ENCODE peak calls at places on chromosome 3, in six cellular contexts. Q is IMR-90, M is trophoblast cell, H is neuronal stem cell, J is mesenchymal stem cell, A is H1. C is an unnamed sample.
A peak's percentile ranks its signal among the peaks of the same experiment; 100 is the strongest.

GRCh38 chr3:168436327-168436726 is 340.6 kb upstream of the GOLIM4 start:
- DNase-seq in M (no peak), H (no peak), A (no peak), J (no peak), Q (no peak), C (no peak)

GRCh38 chr3:131735121-131735520 is 232.3 kb upstream of the MRPL3 start:
- DNase-seq in M (no peak), J (no peak), H (no peak), Q (no peak), A (no peak), C (no peak)

GRCh38 chr3:195111322-195111710 is 159.6 kb downstream of the XXYLT1 start:
- DNase-seq in A (no peak), M (no peak), H (no peak), Q (no peak), J (no peak), C (no peak)

GRCh38 chr3:46907271-46907670 is 29.8 kb downstream of the PTH1R start:
- DNase-seq in J (no peak), H (no peak), A (no peak), Q (no peak), M (no peak), C (no peak)

GRCh38 chr3:61594978-61595687 is 33.8 kb downstream of the PTPRG start:
- DNase-seq in A (no peak), J (peak; percentile 49), Q (peak; percentile 35), H (no peak), M (no peak), C (no peak)

GRCh38 chr3:193248848-193249468 is 7.9 kb downstream of the PLAAT1 start:
- DNase-seq in M (no peak), H (no peak), J (no peak), Q (no peak), A (no peak), C (peak; percentile 26)

GRCh38 chr3:73009750-73010149 is 13.1 kb downstream of the PPP4R2 start:
- DNase-seq in A (no peak), J (no peak), H (no peak), M (no peak), Q (no peak), C (no peak)

GRCh38 chr3:30513374-30514152 is 92.8 kb upstream of the TGFBR2 start:
- DNase-seq in H (no peak), J (no peak), M (no peak), A (no peak), Q (no peak), C (no peak)

GRCh38 chr3:189513281-189514151 is 117.7 kb upstream of the TP63 start:
- DNase-seq in M (no peak), Q (no peak), A (no peak), J (no peak), H (no peak), C (no peak)

GRCh38 chr3:61158152-61158551 is 93.1 kb downstream of the FHIT start:
- DNase-seq in J (no peak), A (no peak), H (no peak), Q (no peak), M (no peak), C (no peak)

GRCh38 chr3:160665784-160666526 is 11.0 kb upstream of the ARL14 start:
- DNase-seq in M (no peak), Q (peak; percentile 91), J (peak; percentile 95), A (no peak), H (no peak), C (peak; percentile 94)

GRCh38 chr3:124770341-124771082 is 40.3 kb downstream of the UMPS start:
- DNase-seq in J (peak; percentile 56), Q (no peak), M (no peak), A (no peak), H (no peak), C (no peak)

GRCh38 chr3:188925376-188925775 is 246.4 kb upstream of the TPRG1 start:
- DNase-seq in M (no peak), J (no peak), Q (no peak), H (no peak), A (no peak), C (no peak)

GRCh38 chr3:8371955-8372600 is 129.5 kb upstream of the LMCD1 start:
- DNase-seq in Q (no peak), H (no peak), M (no peak), J (no peak), A (no peak), C (no peak)

GRCh38 chr3:112671930-112672715 is 31.2 kb upstream of the CCDC80 start:
- DNase-seq in H (no peak), Q (peak; percentile 98), M (peak; percentile 64), A (no peak), J (peak; percentile 95), C (peak; percentile 44)

GRCh38 chr3:70999730-71000129 is 583.8 kb downstream of the FOXP1 start:
- DNase-seq in J (peak; percentile 71), A (no peak), Q (peak; percentile 82), H (no peak), M (no peak), C (no peak)

GRCh38 chr3:14431928-14432834 is 29.8 kb downstream of the SLC6A6 start:
- DNase-seq in M (peak; percentile 98), A (no peak), J (peak; percentile 95), H (no peak), Q (peak; percentile 85), C (peak; percentile 95)

DNA sequence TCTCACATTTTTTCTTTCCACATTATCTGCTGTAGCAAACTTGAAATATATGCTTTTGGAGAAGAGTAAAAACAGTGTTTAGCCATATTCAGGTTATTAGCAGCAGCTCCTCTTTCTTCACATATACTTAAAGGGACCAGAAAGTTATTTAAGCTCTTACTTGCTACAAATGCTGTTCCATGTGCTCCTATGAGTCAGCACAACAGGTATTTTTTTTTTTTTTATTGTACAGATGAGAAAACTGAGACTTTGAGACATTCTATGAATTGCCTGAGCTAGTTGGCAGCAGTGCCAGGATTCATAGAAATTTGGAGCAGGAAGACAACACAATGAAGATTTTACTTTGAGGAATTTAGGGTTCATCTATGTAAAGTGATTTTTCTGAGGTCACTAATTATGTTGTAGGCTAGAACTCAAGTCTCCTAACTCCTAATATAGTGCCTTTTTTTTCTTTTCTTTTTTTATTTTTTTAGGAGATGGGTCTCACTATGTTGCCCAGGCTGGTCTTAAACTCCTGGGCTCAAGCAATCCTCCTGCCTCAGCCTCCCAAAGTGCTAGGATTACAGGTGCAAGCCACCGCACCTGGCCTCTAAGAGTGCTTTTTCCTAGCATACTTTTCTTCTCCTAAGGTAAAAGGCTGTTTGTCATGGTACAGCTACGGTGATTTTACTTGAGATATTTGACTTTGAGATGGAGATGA is 23.6 kb downstream of the SETD5 start:
- DNase-seq in M (no peak), A (no peak), Q (peak; percentile 57), H (no peak), J (peak; percentile 38), C (no peak)
- H3K18ac ChIP-seq in M (no peak overlapping the region), A (no peak overlapping the region), Q (no peak overlapping the region), H (no peak overlapping the region), J (no peak overlapping the region), C (no peak overlapping the region)

DNA sequence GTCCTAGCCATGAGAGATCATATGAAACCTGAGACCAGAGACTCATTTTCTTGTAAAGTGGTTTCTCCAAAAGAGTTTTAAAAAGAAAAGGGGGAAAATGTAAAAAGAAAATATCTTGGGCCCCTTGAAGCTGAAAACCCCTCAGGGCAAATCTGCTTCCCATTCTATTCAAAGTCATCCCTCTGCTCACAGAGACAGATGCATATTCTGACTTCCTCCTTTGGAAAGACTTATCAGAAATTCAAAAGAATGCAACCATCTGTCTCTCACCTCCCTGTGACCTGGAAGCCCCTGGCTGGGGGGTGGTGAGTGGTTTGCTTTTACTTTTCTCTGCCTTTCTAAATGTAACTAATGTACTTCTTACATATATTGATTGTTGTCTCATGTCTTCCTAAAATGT is 1154.8 kb downstream of the NSUN3 start:
- DNase-seq in Q (no peak), H (no peak), J (no peak), A (no peak), M (no peak), C (peak; percentile 66)
- H3K4me3 ChIP-seq in Q (no peak overlapping the region), H (no peak overlapping the region), J (no peak overlapping the region), A (no peak overlapping the region), M (no peak overlapping the region), C (no peak overlapping the region)

GRCh38 chr3:177929310-177929709 is 606.9 kb upstream of the KCNMB2 start:
- DNase-seq in M (peak; percentile 69), A (no peak), J (no peak), H (no peak), Q (peak; percentile 37), C (no peak)
- H3K4me2 ChIP-seq in M (no peak overlapping the region), A (no peak overlapping the region), J (no peak overlapping the region), H (no peak overlapping the region), Q (no peak overlapping the region), C (no peak overlapping the region)

GRCh38 chr3:155313303-155313702 is 19.8 kb upstream of the STRIT1 start:
- DNase-seq in Q (no peak), J (no peak), H (no peak), A (no peak), M (no peak), C (peak; percentile 71)
- H3K18ac ChIP-seq in Q (peak overlapping the region; percentile 40), J (no peak overlapping the region), H (no peak overlapping the region), A (no peak overlapping the region), M (no peak overlapping the region), C (no peak overlapping the region)

GRCh38 chr3:58035512-58035867 is 27.3 kb downstream of the FLNB start:
- DNase-seq in H (no peak), M (no peak), A (no peak), Q (no peak), J (no peak), C (no peak)
- H3K4me3 ChIP-seq in H (no peak overlapping the region), M (no peak overlapping the region), A (no peak overlapping the region), Q (no peak overlapping the region), J (no peak overlapping the region), C (no peak overlapping the region)

GRCh38 chr3:48598323-48599076 is 3.4 kb upstream of the COL7A1 start:
- DNase-seq in J (peak; percentile 98), A (no peak), M (peak; percentile 82), H (no peak), Q (peak; percentile 94), C (peak; percentile 91)
- H3K4me2 ChIP-seq in J (peak overlapping the region; percentile 4), A (no peak overlapping the region), M (peak overlapping the region; percentile 35), H (no peak overlapping the region), Q (peak overlapping the region; percentile 62), C (no peak overlapping the region)

GRCh38 chr3:116256843-116257485 is 188.3 kb downstream of the LSAMP start:
- DNase-seq in J (no peak), H (no peak), Q (peak; percentile 3), A (no peak), M (no peak), C (no peak)
- H3K18ac ChIP-seq in J (no peak overlapping the region), H (no peak overlapping the region), Q (no peak overlapping the region), A (no peak overlapping the region), M (no peak overlapping the region), C (no peak overlapping the region)